ENCODE peak calls at places on chromosome 16, in five cellular contexts. U is GM10248; R is GM12878; X is CD4-positive, alpha-beta T cell; T is AG04450. B is an unnamed sample.

GRCh38 chr16:66270333-66270927 is 96.1 kb upstream of the CDH5 start:
- DNase-seq in U (peak; percentile 87), X (peak; percentile 45), R (no peak), T (no peak), B (no peak)

GRCh38 chr16:73323880-73324279 is 276.0 kb upstream of the ZFHX3 start:
- DNase-seq in X (no peak), U (no peak), R (no peak), T (no peak), B (no peak)

GRCh38 chr16:49457196-49457595 is 83.6 kb downstream of the C16orf78 start:
- DNase-seq in R (no peak), U (no peak), T (no peak), X (no peak), B (no peak)

GRCh38 chr16:58733248-58733670 is 857 bp downstream of the GOT2 start:
- DNase-seq in U (no peak), T (no peak), X (no peak), R (no peak), B (no peak)

GRCh38 chr16:27426423-27427408 is 24.7 kb downstream of the IL21R start:
- DNase-seq in X (peak; percentile 69), R (peak; percentile 93), T (peak; percentile 71), U (peak; percentile 81), B (peak; percentile 89)

GRCh38 chr16:73065617-73066313 is 17.8 kb upstream of the ZFHX3 start:
- DNase-seq in X (no peak), U (no peak), R (no peak), T (no peak), B (no peak)

GRCh38 chr16:9627427-9627826 is 536.0 kb downstream of the HAPSTR1 start:
- DNase-seq in X (no peak), R (no peak), T (no peak), U (no peak), B (no peak)

GRCh38 chr16:78249832-78250231 is 150.4 kb downstream of the WWOX start:
- DNase-seq in R (no peak), X (no peak), T (no peak), U (no peak), B (no peak)

GRCh38 chr16:67731071-67731810 is 12.1 kb upstream of the GFOD2 start:
- DNase-seq in T (no peak), X (no peak), U (no peak), R (no peak), B (no peak)

GRCh38 chr16:67014641-67015315 is 14.2 kb upstream of the CBFB start:
- DNase-seq in R (no peak), T (no peak), U (no peak), X (no peak), B (no peak)

GRCh38 chr16:66695474-66695934 is 1.0 kb downstream of the CMTM4 start:
- DNase-seq in R (no peak), T (no peak), U (no peak), X (no peak), B (no peak)

GRCh38 chr16:3192476-3193019 is 4.5 kb downstream of the OR1F1 start:
- DNase-seq in X (no peak), R (no peak), U (no peak), T (no peak), B (no peak)

GRCh38 chr16:27244363-27244755 is 24.2 kb downstream of the NSMCE1 start:
- DNase-seq in R (no peak), X (no peak), T (no peak), U (no peak), B (no peak)

GRCh38 chr16:67329901-67330300 is 3.3 kb downstream of the LRRC36 start:
- DNase-seq in T (no peak), R (no peak), X (no peak), U (no peak), B (no peak)

GRCh38 chr16:87101903-87102302 is 215.3 kb downstream of the C16orf95 start:
- DNase-seq in R (no peak), T (no peak), U (no peak), X (no peak), B (no peak)

GRCh38 chr16:63684702-63685101 is 1437.2 kb downstream of the CDH11 start:
- DNase-seq in X (no peak), T (no peak), R (no peak), U (no peak), B (no peak)

GRCh38 chr16:14669776-14670175 is 24.3 kb downstream of the PLA2G10 start:
- DNase-seq in U (no peak), T (no peak), X (no peak), R (no peak), B (no peak)

GRCh38 chr16:14150796-14151195 is 79.7 kb downstream of the MRTFB start:
- DNase-seq in T (no peak), X (no peak), U (no peak), R (no peak), B (no peak)

GRCh38 chr16:7590934-7591333 is 258.3 kb downstream of the RBFOX1 start:
- DNase-seq in T (no peak), U (no peak), R (no peak), X (no peak), B (no peak)

GRCh38 chr16:3328104-3328503 is 22.8 kb downstream of the ZNF75A start:
- DNase-seq in R (no peak), U (no peak), T (no peak), X (no peak), B (no peak)

GRCh38 chr16:1537138-1537577 is 3.7 kb downstream of the TMEM204 start:
- DNase-seq in X (no peak), R (no peak), U (no peak), T (no peak), B (no peak)

GRCh38 chr16:11439790-11440656 is 94.8 kb downstream of the RMI2 start:
- DNase-seq in T (no peak), X (no peak), U (no peak), R (no peak), B (no peak)

GRCh38 chr16:73199214-73199613 is 151.3 kb upstream of the ZFHX3 start:
- DNase-seq in X (no peak), T (no peak), R (no peak), U (no peak), B (no peak)

GRCh38 chr16:12027091-12027490 is 50.6 kb downstream of the SNX29 start:
- DNase-seq in T (no peak), U (no peak), R (no peak), X (no peak), B (no peak)

GRCh38 chr16:15788846-15789239 is 68.0 kb downstream of the MYH11 start:
- DNase-seq in X (no peak), R (no peak), T (no peak), U (no peak), B (no peak)

GRCh38 chr16:29748077-29748759 is 2.4 kb upstream of the C16orf54 start:
- DNase-seq in X (no peak), T (no peak), U (no peak), R (no peak), B (no peak)

B was measured in GM12864.